ENCODE peak calls at places on chromosome 9, in eight cellular contexts. O is epithelial cell of esophagus, C is mesothelial cell of epicardium, K is kidney epithelial cell, S is Calu3, V is colonic mucosa, Y is Panc1, F is H9. I is an unnamed sample.

GRCh38 chr9:2159521-2160417 is 144.6 kb downstream of the SMARCA2 start:
- DNase-seq in C (no peak), O (peak), S (peak), Y (no peak), V (no peak), F (no peak), K (no peak), I (no peak)

GRCh38 chr9:80127920-80128319 is 556.2 kb downstream of the TLE4 start:
- DNase-seq in S (no peak), O (no peak), F (no peak), Y (no peak), K (peak), C (no peak), V (no peak), I (no peak)

GRCh38 chr9:80146466-80146865 is 574.7 kb downstream of the TLE4 start:
- DNase-seq in V (no peak), C (no peak), Y (no peak), O (peak), F (no peak), K (no peak), S (no peak), I (no peak)

GRCh38 chr9:72623156-72623555 is 101.7 kb downstream of the TMC1 start:
- DNase-seq in V (no peak), O (peak), F (no peak), S (no peak), Y (no peak), K (no peak), C (no peak), I (no peak)

GRCh38 chr9:105127863-105128220 is 116.6 kb upstream of the SLC44A1 start:
- DNase-seq in O (peak), C (no peak), V (peak), K (peak), S (no peak), F (no peak), Y (no peak), I (no peak)

GRCh38 chr9:35195683-35196082 is 33.9 kb downstream of the UNC13B start:
- DNase-seq in S (no peak), V (no peak), O (no peak), K (no peak), F (no peak), C (no peak), Y (no peak), I (no peak)

GRCh38 chr9:136538599-136539426 is 7.0 kb downstream of the NOTCH1 start:
- DNase-seq in Y (no peak), C (no peak), F (no peak), S (no peak), K (no peak), O (peak), V (peak), I (no peak)

GRCh38 chr9:134063088-134063875 is 4.5 kb downstream of the BRD3 start:
- DNase-seq in Y (no peak), C (no peak), O (no peak), F (peak), V (no peak), K (no peak), S (no peak), I (no peak)

GRCh38 chr9:73863924-73864323 is 633.2 kb upstream of the RORB start:
- DNase-seq in K (no peak), F (no peak), C (no peak), O (peak), S (no peak), V (no peak), Y (no peak), I (no peak)

GRCh38 chr9:91274950-91275349 is 86.8 kb downstream of the AUH start:
- DNase-seq in S (no peak), V (no peak), C (no peak), F (no peak), Y (no peak), K (no peak), O (no peak), I (no peak)

GRCh38 chr9:127970401-127971313 is 10.1 kb downstream of the EEIG1 start:
- DNase-seq in C (no peak), F (no peak), V (no peak), S (no peak), K (no peak), Y (no peak), O (peak), I (no peak)

GRCh38 chr9:110579763-110580255 is 268 bp upstream of the SVEP1 start:
- DNase-seq in V (no peak), Y (no peak), O (no peak), C (no peak), F (peak), S (no peak), K (no peak), I (peak)

GRCh38 chr9:72954431-72955420 is 1.9 kb upstream of the ALDH1A1 start:
- DNase-seq in Y (no peak), S (no peak), C (no peak), O (no peak), K (no peak), F (no peak), V (peak), I (peak)

GRCh38 chr9:99109522-99109921 is 4.6 kb downstream of the TGFBR1 start:
- DNase-seq in C (no peak), Y (no peak), O (peak), F (no peak), K (no peak), V (no peak), S (no peak), I (peak)

GRCh38 chr9:135826188-135826545 is 81.2 kb downstream of the CAMSAP1 start:
- DNase-seq in O (no peak), V (no peak), S (no peak), K (no peak), F (no peak), C (no peak), Y (no peak), I (no peak)

GRCh38 chr9:111438576-111439235 is 45.5 kb downstream of the ECPAS start:
- DNase-seq in C (no peak), V (no peak), F (no peak), O (no peak), K (no peak), Y (no peak), S (no peak), I (no peak)

GRCh38 chr9:93261281-93261680 is 77.3 kb downstream of the WNK2 start:
- DNase-seq in O (no peak), S (no peak), K (no peak), Y (no peak), C (no peak), F (peak), V (peak), I (no peak)

GRCh38 chr9:86730165-86730928 is 217.0 kb downstream of the GAS1 start:
- DNase-seq in K (no peak), F (no peak), V (no peak), S (no peak), Y (no peak), C (no peak), O (no peak), I (no peak)
- TF ChIP-seq CTCF in K (no peak), F (no peak), V (no peak), S (no peak), Y (no peak), C (no peak), O (no peak), I (no peak)

DNA sequence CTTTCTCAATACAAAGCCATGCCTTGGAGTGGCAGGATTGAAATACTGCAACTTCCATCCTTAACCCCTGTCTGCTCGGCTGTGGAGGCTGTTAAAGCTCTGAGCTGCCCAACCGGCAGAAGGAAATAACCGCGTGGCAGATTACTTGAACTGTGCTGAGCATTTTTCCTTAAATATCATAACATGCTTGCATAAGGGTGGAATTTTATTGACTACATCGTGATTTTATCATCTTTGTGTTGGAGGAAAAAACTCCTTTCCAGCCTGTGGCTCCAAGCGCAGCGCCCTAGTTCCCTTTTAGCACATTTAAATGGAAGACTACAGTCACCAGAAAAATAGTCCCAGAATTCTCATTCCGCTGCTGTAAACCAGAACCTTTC is 1.6 kb downstream of the SHC3 start:
- DNase-seq in C (no peak), O (no peak), S (no peak), F (no peak), K (no peak), Y (no peak), V (no peak), I (no peak)
- TF ChIP-seq CTCF in C (no peak), O (no peak), S (no peak), F (no peak), K (no peak), Y (no peak), V (no peak), I (no peak)

GRCh38 chr9:130319300-130319699 is 53.7 kb downstream of the HMCN2 start:
- DNase-seq in C (no peak), S (no peak), Y (no peak), F (no peak), V (no peak), K (no peak), O (no peak), I (no peak)

GRCh38 chr9:130319944-130320696 is 54.6 kb downstream of the HMCN2 start:
- DNase-seq in C (no peak), K (no peak), F (no peak), V (no peak), S (no peak), O (no peak), Y (no peak), I (no peak)

GRCh38 chr9:130321539-130321938 is 56.0 kb downstream of the HMCN2 start:
- DNase-seq in K (no peak), V (no peak), C (no peak), Y (no peak), F (no peak), S (no peak), O (no peak), I (no peak)

GRCh38 chr9:130321082-130321481 is 55.5 kb downstream of the HMCN2 start:
- DNase-seq in F (no peak), C (no peak), Y (no peak), S (no peak), K (no peak), V (no peak), O (no peak), I (no peak)

GRCh38 chr9:130320697-130321080 is 55.1 kb downstream of the HMCN2 start:
- DNase-seq in K (no peak), O (peak), V (peak), C (no peak), F (peak), S (peak), Y (no peak), I (no peak)
- TF ChIP-seq CTCF in K (peak), O (no peak), V (no peak), C (no peak), F (peak), S (no peak), Y (peak), I (no peak)

GRCh38 chr9:131800366-131800765 is 60.5 kb upstream of the RAPGEF1 start:
- DNase-seq in S (no peak), C (no peak), K (no peak), F (no peak), Y (no peak), O (no peak), V (no peak), I (no peak)

GRCh38 chr9:131799177-131799823 is 59.4 kb upstream of the RAPGEF1 start:
- DNase-seq in O (peak), V (peak), Y (no peak), S (peak), K (no peak), C (peak), F (peak), I (no peak)

GRCh38 chr9:131800885-131801284 is 61.0 kb upstream of the RAPGEF1 start:
- DNase-seq in O (no peak), Y (no peak), S (no peak), F (no peak), C (no peak), V (no peak), K (no peak), I (no peak)

GRCh38 chr9:131803758-131804411 is 64.0 kb upstream of the RAPGEF1 start:
- DNase-seq in F (no peak), O (no peak), K (no peak), V (no peak), S (no peak), C (no peak), Y (no peak), I (no peak)

DNA sequence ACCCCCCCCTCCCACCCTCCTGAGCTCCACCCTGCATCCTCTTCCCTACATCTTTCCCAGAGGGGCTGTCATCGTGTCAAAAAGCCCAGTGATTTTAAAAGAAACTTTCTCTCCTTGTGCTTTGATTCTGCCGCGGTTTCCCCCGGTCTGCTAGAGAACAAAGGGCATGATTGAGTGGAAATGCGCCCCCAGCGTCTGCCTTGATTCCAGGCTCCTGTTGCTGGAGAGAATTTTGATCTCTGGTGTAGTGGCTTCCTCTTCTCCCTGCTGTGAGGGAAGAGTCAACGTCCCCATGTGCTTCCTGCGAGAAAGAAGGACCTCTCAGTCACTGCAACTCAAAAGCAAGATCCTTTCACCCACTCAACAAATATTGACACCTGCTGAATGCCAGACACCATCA is 61.9 kb upstream of the RAPGEF1 start:
- DNase-seq in O (no peak), V (no peak), Y (no peak), K (no peak), S (no peak), F (no peak), C (no peak), I (no peak)
- TF ChIP-seq CTCF in O (no peak), V (no peak), Y (no peak), K (no peak), S (no peak), F (peak), C (no peak), I (no peak)